ENCODE peak calls at places on chromosomes 2 and 18, in four cellular contexts. X is H1, N is HepG2, O is GM12878. W is an unnamed sample.

GRCh38 chr2:240564571-240565266 is 3.6 kb upstream of the RNPEPL1 start:
- DNase-seq in O (no peak), N (no peak), X (no peak), W (no peak)

GRCh38 chr2:20629581-20630291 is 21.2 kb downstream of the HS1BP3 start:
- DNase-seq in X (no peak), N (no peak), O (no peak), W (no peak)

GRCh38 chr2:135948642-135949355 is 36.6 kb downstream of the DARS1 start:
- DNase-seq in X (no peak), N (no peak), O (no peak), W (no peak)

GRCh38 chr2:239961662-239962220 is 63.4 kb downstream of the NDUFA10 start:
- DNase-seq in O (no peak), N (no peak), X (no peak), W (no peak)

GRCh38 chr18:59881728-59882685 is 17.8 kb upstream of the PMAIP1 start:
- DNase-seq in X (no peak), N (peak), O (no peak), W (no peak)

GRCh38 chr2:71746946-71747501 is 293.7 kb downstream of the DYSF start:
- DNase-seq in O (no peak), N (no peak), X (no peak), W (no peak)

GRCh38 chr2:100832885-100833284 is 12.9 kb downstream of the NPAS2 start:
- DNase-seq in N (no peak), O (no peak), X (no peak), W (no peak)

GRCh38 chr18:48902856-48903601 is 47.7 kb downstream of the SMAD7 start:
- DNase-seq in X (no peak), N (peak), O (no peak), W (no peak)

GRCh38 chr2:165621086-165621560 is 151.6 kb downstream of the CSRNP3 start:
- DNase-seq in X (no peak), N (no peak), O (no peak), W (no peak)

GRCh38 chr2:109339519-109339991 is 210.6 kb downstream of the SH3RF3 start:
- DNase-seq in O (no peak), N (no peak), X (no peak), W (no peak)

DNA sequence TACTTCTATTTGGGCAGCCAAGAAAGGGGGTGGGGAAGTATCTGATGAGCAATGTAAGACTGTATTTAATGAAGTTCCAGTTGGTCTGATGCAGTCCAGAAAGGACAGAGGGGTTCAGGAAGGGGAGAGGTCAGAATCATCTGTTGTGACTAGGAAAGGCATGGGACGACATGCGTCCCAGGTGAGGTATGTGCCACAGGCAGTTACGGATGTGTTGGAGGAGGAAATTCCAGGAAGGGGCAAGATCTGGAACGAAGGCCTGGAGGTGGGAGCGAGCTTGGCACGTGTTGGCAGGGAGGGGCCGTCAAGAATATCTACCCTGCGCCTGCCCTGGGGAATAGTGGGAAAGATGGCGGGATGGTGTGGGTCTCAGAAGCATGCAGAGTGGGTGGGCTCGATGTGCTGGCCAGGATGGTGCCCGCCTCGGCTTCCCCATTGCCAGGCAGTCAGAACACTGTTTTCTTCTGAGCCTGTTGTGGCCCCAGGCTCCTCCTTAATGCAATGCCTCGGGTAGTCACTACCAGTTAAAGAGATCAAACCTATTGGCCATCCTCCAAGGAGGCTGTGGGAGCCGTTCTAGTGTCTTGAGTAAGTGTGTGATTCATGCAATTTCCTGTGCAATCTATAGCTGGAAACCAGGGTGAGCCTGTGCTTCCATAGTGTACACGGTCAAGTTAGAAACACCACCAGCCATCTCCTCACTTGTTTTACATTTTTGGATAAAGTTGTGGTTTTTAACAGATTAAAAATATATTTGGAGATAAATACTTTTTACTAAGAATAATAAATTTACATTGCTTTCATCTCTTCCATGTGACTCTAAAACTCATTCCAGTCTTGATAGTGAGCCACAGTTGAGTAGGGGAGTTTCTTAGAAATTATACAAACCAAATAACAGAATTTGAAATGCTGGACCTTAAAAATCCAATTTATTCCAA is 57.6 kb upstream of the TXNDC2 start:
- DNase-seq in N (no peak), O (no peak), X (no peak), W (no peak)
- TF ChIP-seq SUZ12 in N (no peak), O (no peak), X (no peak), W (no peak)

GRCh38 chr2:202165945-202166344 is 72.5 kb downstream of the SUMO1 start:
- DNase-seq in N (no peak), X (no peak), O (no peak), W (no peak)

GRCh38 chr2:202158796-202159195 is 79.6 kb downstream of the SUMO1 start:
- DNase-seq in X (no peak), N (no peak), O (no peak), W (no peak)

GRCh38 chr2:202157211-202157985 is 81.0 kb downstream of the SUMO1 start:
- DNase-seq in O (no peak), N (no peak), X (no peak), W (no peak)

GRCh38 chr2:202164409-202164808 is 74.0 kb downstream of the SUMO1 start:
- DNase-seq in O (no peak), N (no peak), X (no peak), W (no peak)

DNA sequence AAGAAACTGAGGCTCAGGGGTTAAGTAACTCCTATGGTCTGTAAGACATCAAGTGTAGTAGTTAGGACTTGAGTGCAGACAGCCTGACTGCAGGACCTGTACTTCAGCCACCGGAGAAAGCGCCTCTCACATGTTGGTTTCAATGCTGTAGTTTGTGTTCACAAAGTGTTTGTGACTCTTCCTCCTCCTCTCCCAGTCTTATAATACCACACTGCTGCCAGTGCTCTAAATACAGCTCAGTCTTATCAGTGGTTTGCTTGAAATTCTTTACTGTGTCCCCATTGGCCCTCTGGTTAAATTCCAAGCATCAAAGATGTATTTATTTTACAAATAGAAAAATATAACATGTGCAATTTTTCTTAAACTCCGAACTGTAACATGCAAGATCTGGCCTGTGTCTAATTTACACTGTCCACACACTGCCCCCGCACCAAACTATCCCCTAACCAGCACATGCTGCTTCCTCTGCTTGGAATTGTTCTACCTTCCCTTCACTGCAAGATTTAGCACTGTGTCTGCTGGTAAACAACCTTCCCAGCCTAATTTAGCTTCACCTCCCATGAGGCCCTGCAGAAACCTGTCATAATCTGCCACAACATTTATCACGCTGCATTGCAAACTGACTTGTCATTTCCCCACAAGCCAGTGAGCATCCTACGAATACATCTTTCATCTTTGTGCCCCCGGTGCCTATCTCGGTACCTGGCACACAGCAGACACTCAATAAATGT is 77.1 kb downstream of the SUMO1 start:
- DNase-seq in X (no peak), O (no peak), N (no peak), W (no peak)
- TF ChIP-seq SP1 in X (no peak), O (no peak), N (no peak), W (no peak)

GRCh38 chr2:10217499-10217861 is 85.2 kb upstream of the HPCAL1 start:
- DNase-seq in N (no peak), O (no peak), X (no peak), W (no peak)
- TF ChIP-seq SUZ12 in N (no peak), O (no peak), X (no peak), W (no peak)

DNA sequence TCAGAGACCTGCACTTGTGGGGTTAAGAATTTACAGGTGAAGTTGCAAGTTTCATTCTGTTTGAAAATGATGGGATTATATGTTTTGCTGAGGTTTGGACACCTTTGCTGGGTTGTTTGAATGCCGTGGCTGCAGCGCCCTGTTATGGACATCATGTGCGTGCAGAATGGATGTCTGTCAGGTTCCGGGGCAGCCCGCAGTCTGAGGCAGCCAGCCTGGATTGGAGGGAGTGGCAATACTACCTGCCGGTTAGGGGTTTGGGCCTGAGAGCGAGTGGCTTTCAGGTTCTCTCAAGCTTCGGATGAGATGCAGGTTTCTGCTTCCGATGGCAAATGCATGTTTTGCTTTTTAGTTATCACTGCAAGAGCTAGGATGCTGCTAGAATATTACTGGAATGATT is 1.1 kb downstream of the CASP8 start:
- DNase-seq in O (no peak), X (no peak), N (no peak), W (no peak)
- TF ChIP-seq SP1 in O (no peak), X (no peak), N (no peak), W (no peak)

GRCh38 chr2:2542966-2543555 is 212.0 kb upstream of the MYT1L start:
- DNase-seq in X (no peak), O (no peak), N (no peak), W (no peak)
- TF ChIP-seq SUZ12 in X (no peak), O (no peak), N (no peak), W (no peak)